ENCODE peak calls at places on chromosomes 11 and 22, in nine cellular contexts. One of them, this sample, is unnamed.

GRCh38 chr22:33919591-33920501 is at the start of gene LARGE1:
- DNase-seq in cardiac muscle cell: peak
- DNase-seq in CD8-positive, alpha-beta T cell: peak
- DNase-seq in right cardiac atrium: peak
- DNase-seq in body of pancreas: peak
- DNase-seq in uterus: peak
- DNase-seq in transverse colon: peak
- DNase-seq in colonic mucosa: peak
- DNase-seq in AG04450: no peak
- DNase-seq in this sample: no peak

GRCh38 chr11:92702771-92703170 is 266.7 kb upstream of the MTNR1B start:
- DNase-seq in transverse colon: no peak
- DNase-seq in cardiac muscle cell: no peak
- DNase-seq in colonic mucosa: no peak
- DNase-seq in body of pancreas: no peak
- DNase-seq in right cardiac atrium: no peak
- DNase-seq in uterus: no peak
- DNase-seq in CD8-positive, alpha-beta T cell: no peak
- DNase-seq in AG04450: no peak
- DNase-seq in this sample: peak

GRCh38 chr11:63508009-63508408 is 2.1 kb downstream of the LGALS12 start:
- DNase-seq in CD8-positive, alpha-beta T cell: no peak
- DNase-seq in body of pancreas: peak
- DNase-seq in right cardiac atrium: peak
- DNase-seq in colonic mucosa: peak
- DNase-seq in transverse colon: no peak
- DNase-seq in cardiac muscle cell: peak
- DNase-seq in uterus: no peak
- DNase-seq in AG04450: no peak
- DNase-seq in this sample: no peak

GRCh38 chr11:121055076-121055475 is 31.2 kb downstream of the TBCEL start:
- DNase-seq in cardiac muscle cell: no peak
- DNase-seq in CD8-positive, alpha-beta T cell: no peak
- DNase-seq in right cardiac atrium: no peak
- DNase-seq in colonic mucosa: no peak
- DNase-seq in AG04450: no peak
- DNase-seq in transverse colon: no peak
- DNase-seq in uterus: no peak
- DNase-seq in body of pancreas: no peak
- DNase-seq in this sample: no peak

GRCh38 chr11:125110996-125111340 is 458 bp downstream of the TMEM218 start:
- DNase-seq in right cardiac atrium: no peak
- DNase-seq in AG04450: no peak
- DNase-seq in uterus: no peak
- DNase-seq in CD8-positive, alpha-beta T cell: no peak
- DNase-seq in cardiac muscle cell: peak
- DNase-seq in colonic mucosa: no peak
- DNase-seq in transverse colon: peak
- DNase-seq in body of pancreas: no peak
- DNase-seq in this sample: no peak

GRCh38 chr11:62124186-62125113 is 639 bp downstream of the INCENP start:
- DNase-seq in right cardiac atrium: peak
- DNase-seq in colonic mucosa: peak
- DNase-seq in transverse colon: peak
- DNase-seq in AG04450: no peak
- DNase-seq in uterus: no peak
- DNase-seq in cardiac muscle cell: peak
- DNase-seq in CD8-positive, alpha-beta T cell: no peak
- DNase-seq in body of pancreas: peak
- DNase-seq in this sample: peak

GRCh38 chr11:12717851-12718291 is 43.6 kb downstream of the TEAD1 start:
- DNase-seq in transverse colon: no peak
- DNase-seq in colonic mucosa: no peak
- DNase-seq in body of pancreas: no peak
- DNase-seq in cardiac muscle cell: no peak
- DNase-seq in right cardiac atrium: no peak
- DNase-seq in AG04450: no peak
- DNase-seq in uterus: no peak
- DNase-seq in CD8-positive, alpha-beta T cell: peak
- DNase-seq in this sample: no peak

GRCh38 chr22:35752833-35753189 is 35.1 kb downstream of the APOL5 start:
- DNase-seq in CD8-positive, alpha-beta T cell: no peak
- DNase-seq in colonic mucosa: no peak
- DNase-seq in transverse colon: no peak
- DNase-seq in right cardiac atrium: no peak
- DNase-seq in AG04450: no peak
- DNase-seq in uterus: no peak
- DNase-seq in body of pancreas: no peak
- DNase-seq in cardiac muscle cell: no peak
- DNase-seq in this sample: no peak

GRCh38 chr11:11446562-11446961 is 93.5 kb upstream of the CSNK2A3 start:
- DNase-seq in right cardiac atrium: no peak
- DNase-seq in uterus: no peak
- DNase-seq in CD8-positive, alpha-beta T cell: no peak
- DNase-seq in cardiac muscle cell: no peak
- DNase-seq in transverse colon: no peak
- DNase-seq in AG04450: no peak
- DNase-seq in body of pancreas: no peak
- DNase-seq in colonic mucosa: no peak
- DNase-seq in this sample: no peak

DNA sequence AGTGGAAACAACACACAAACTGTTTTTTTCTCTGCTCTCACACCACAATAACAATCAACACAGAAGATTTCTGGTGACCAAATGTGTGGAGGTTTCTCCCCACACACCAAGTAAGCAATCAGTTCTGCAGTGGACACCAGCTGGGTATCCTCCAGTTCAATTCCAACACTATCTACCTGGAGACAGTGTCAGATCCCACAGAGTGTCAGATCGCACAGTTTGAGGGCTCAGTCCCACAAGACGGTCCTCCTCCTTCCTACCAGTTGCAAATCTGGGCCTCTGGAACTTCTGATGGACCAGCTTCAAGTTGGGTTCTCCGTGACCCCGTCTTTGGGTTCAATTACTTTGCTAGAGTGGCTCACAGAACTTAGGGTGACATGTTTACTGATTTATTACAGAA is 9.0 kb downstream of the SWAP70 start:
- DNase-seq in transverse colon: no peak
- DNase-seq in CD8-positive, alpha-beta T cell: no peak
- DNase-seq in colonic mucosa: no peak
- DNase-seq in body of pancreas: no peak
- DNase-seq in AG04450: no peak
- DNase-seq in right cardiac atrium: no peak
- DNase-seq in cardiac muscle cell: no peak
- DNase-seq in uterus: no peak
- DNase-seq in this sample: no peak
- H3K27ac ChIP-seq in transverse colon: no peak
- H3K27ac ChIP-seq in CD8-positive, alpha-beta T cell: no peak
- H3K27ac ChIP-seq in colonic mucosa: no peak
- H3K27ac ChIP-seq in body of pancreas: no peak
- H3K27ac ChIP-seq in AG04450: no peak
- H3K27ac ChIP-seq in right cardiac atrium: no peak
- H3K27ac ChIP-seq in cardiac muscle cell: no peak
- H3K27ac ChIP-seq in uterus: no peak
- H3K27ac ChIP-seq in this sample: no peak

GRCh38 chr11:71207996-71208774 is 44.2 kb downstream of the SHANK2 start:
- DNase-seq in right cardiac atrium: no peak
- DNase-seq in cardiac muscle cell: no peak
- DNase-seq in colonic mucosa: no peak
- DNase-seq in AG04450: no peak
- DNase-seq in body of pancreas: no peak
- DNase-seq in transverse colon: no peak
- DNase-seq in uterus: no peak
- DNase-seq in CD8-positive, alpha-beta T cell: no peak
- DNase-seq in this sample: no peak
- H3K27ac ChIP-seq in right cardiac atrium: no peak
- H3K27ac ChIP-seq in cardiac muscle cell: no peak
- H3K27ac ChIP-seq in colonic mucosa: no peak
- H3K27ac ChIP-seq in AG04450: no peak
- H3K27ac ChIP-seq in body of pancreas: peak
- H3K27ac ChIP-seq in transverse colon: no peak
- H3K27ac ChIP-seq in uterus: no peak
- H3K27ac ChIP-seq in CD8-positive, alpha-beta T cell: no peak
- H3K27ac ChIP-seq in this sample: no peak

GRCh38 chr11:118002541-118003019 is 16.4 kb downstream of the IL10RA start:
- DNase-seq in AG04450: no peak
- DNase-seq in body of pancreas: peak
- DNase-seq in transverse colon: peak
- DNase-seq in right cardiac atrium: peak
- DNase-seq in colonic mucosa: peak
- DNase-seq in uterus: peak
- DNase-seq in CD8-positive, alpha-beta T cell: no peak
- DNase-seq in cardiac muscle cell: no peak
- DNase-seq in this sample: no peak
- H3K27ac ChIP-seq in AG04450: no peak
- H3K27ac ChIP-seq in body of pancreas: no peak
- H3K27ac ChIP-seq in transverse colon: peak
- H3K27ac ChIP-seq in right cardiac atrium: no peak
- H3K27ac ChIP-seq in colonic mucosa: peak
- H3K27ac ChIP-seq in uterus: peak
- H3K27ac ChIP-seq in CD8-positive, alpha-beta T cell: peak
- H3K27ac ChIP-seq in cardiac muscle cell: no peak
- H3K27ac ChIP-seq in this sample: no peak

DNA sequence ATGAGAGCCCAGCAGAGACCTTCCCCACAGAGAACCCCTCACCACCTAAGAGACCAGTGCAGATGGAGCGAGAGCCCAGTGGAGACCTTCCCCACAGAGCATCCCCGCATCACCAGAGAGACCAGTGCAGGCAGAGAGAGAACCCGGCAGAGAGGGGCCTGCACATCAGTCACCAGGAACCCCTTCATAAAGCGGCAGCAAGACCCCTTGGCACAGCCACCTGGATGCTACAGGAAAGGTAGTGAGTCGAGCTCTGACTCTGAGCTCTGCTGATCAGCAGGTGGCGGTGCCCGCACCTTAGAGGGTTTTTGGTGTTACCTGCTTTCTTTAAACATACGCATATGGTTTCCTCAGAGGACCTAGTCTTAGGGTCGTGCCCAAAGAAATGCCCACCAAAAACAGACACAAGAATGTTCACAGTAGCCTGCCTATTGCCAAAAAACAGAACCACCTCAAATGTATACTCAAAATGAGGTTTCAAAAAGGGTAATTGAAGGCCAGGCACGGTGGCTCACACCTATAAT is 678.7 kb downstream of the BRD1 start:
- DNase-seq in right cardiac atrium: no peak
- DNase-seq in CD8-positive, alpha-beta T cell: no peak
- DNase-seq in cardiac muscle cell: no peak
- DNase-seq in colonic mucosa: no peak
- DNase-seq in transverse colon: no peak
- DNase-seq in AG04450: no peak
- DNase-seq in body of pancreas: no peak
- DNase-seq in uterus: no peak
- DNase-seq in this sample: no peak
- H3K27ac ChIP-seq in right cardiac atrium: no peak
- H3K27ac ChIP-seq in CD8-positive, alpha-beta T cell: no peak
- H3K27ac ChIP-seq in cardiac muscle cell: no peak
- H3K27ac ChIP-seq in colonic mucosa: no peak
- H3K27ac ChIP-seq in transverse colon: no peak
- H3K27ac ChIP-seq in AG04450: no peak
- H3K27ac ChIP-seq in body of pancreas: no peak
- H3K27ac ChIP-seq in uterus: no peak
- H3K27ac ChIP-seq in this sample: no peak

GRCh38 chr22:40289991-40290459 is 56.3 kb upstream of the ADSL start:
- DNase-seq in uterus: no peak
- DNase-seq in CD8-positive, alpha-beta T cell: peak
- DNase-seq in colonic mucosa: no peak
- DNase-seq in right cardiac atrium: peak
- DNase-seq in transverse colon: peak
- DNase-seq in body of pancreas: no peak
- DNase-seq in cardiac muscle cell: no peak
- DNase-seq in AG04450: no peak
- DNase-seq in this sample: no peak
- H3K27ac ChIP-seq in uterus: no peak
- H3K27ac ChIP-seq in CD8-positive, alpha-beta T cell: peak
- H3K27ac ChIP-seq in colonic mucosa: peak
- H3K27ac ChIP-seq in right cardiac atrium: no peak
- H3K27ac ChIP-seq in transverse colon: peak
- H3K27ac ChIP-seq in body of pancreas: no peak
- H3K27ac ChIP-seq in cardiac muscle cell: no peak
- H3K27ac ChIP-seq in AG04450: no peak
- H3K27ac ChIP-seq in this sample: no peak

GRCh38 chr11:130908061-130908460 is 8.2 kb downstream of the SNX19 start:
- DNase-seq in uterus: no peak
- DNase-seq in CD8-positive, alpha-beta T cell: no peak
- DNase-seq in cardiac muscle cell: no peak
- DNase-seq in AG04450: no peak
- DNase-seq in colonic mucosa: no peak
- DNase-seq in transverse colon: no peak
- DNase-seq in right cardiac atrium: no peak
- DNase-seq in body of pancreas: no peak
- DNase-seq in this sample: no peak

GRCh38 chr11:130911306-130911705 is 5.0 kb downstream of the SNX19 start:
- DNase-seq in right cardiac atrium: no peak
- DNase-seq in transverse colon: no peak
- DNase-seq in body of pancreas: no peak
- DNase-seq in colonic mucosa: no peak
- DNase-seq in uterus: no peak
- DNase-seq in cardiac muscle cell: no peak
- DNase-seq in AG04450: no peak
- DNase-seq in CD8-positive, alpha-beta T cell: no peak
- DNase-seq in this sample: no peak

GRCh38 chr11:130907229-130907628 is 9.1 kb downstream of the SNX19 start:
- DNase-seq in transverse colon: no peak
- DNase-seq in CD8-positive, alpha-beta T cell: no peak
- DNase-seq in body of pancreas: no peak
- DNase-seq in uterus: no peak
- DNase-seq in colonic mucosa: no peak
- DNase-seq in cardiac muscle cell: no peak
- DNase-seq in right cardiac atrium: no peak
- DNase-seq in AG04450: no peak
- DNase-seq in this sample: no peak

GRCh38 chr11:130908770-130909625 is 7.3 kb downstream of the SNX19 start:
- DNase-seq in body of pancreas: no peak
- DNase-seq in AG04450: peak
- DNase-seq in colonic mucosa: no peak
- DNase-seq in transverse colon: no peak
- DNase-seq in cardiac muscle cell: no peak
- DNase-seq in CD8-positive, alpha-beta T cell: no peak
- DNase-seq in uterus: no peak
- DNase-seq in right cardiac atrium: no peak
- DNase-seq in this sample: no peak

DNA sequence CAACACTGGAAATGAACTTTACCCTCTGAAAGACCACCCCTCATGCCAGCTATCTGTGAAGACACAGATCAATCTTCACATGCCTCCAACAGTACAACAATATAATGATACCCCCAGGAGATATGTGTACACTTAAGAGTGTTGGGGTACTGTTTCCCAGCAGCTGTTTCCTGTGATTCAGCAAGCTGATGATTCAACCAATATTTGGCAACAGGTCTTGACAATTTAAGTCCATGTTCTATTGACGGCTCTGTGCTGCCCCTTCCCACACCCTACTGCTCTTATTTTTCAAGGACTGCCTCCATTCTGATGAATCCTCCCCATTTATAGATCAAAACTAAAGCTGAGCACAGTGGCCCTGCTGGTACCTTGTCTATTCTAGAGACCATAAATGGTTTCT is 6.6 kb downstream of the SNX19 start:
- DNase-seq in CD8-positive, alpha-beta T cell: no peak
- DNase-seq in uterus: no peak
- DNase-seq in cardiac muscle cell: no peak
- DNase-seq in transverse colon: no peak
- DNase-seq in colonic mucosa: no peak
- DNase-seq in right cardiac atrium: no peak
- DNase-seq in AG04450: peak
- DNase-seq in body of pancreas: no peak
- DNase-seq in this sample: no peak
- H3K27ac ChIP-seq in CD8-positive, alpha-beta T cell: no peak
- H3K27ac ChIP-seq in uterus: no peak
- H3K27ac ChIP-seq in cardiac muscle cell: no peak
- H3K27ac ChIP-seq in transverse colon: peak
- H3K27ac ChIP-seq in colonic mucosa: no peak
- H3K27ac ChIP-seq in right cardiac atrium: no peak
- H3K27ac ChIP-seq in AG04450: peak
- H3K27ac ChIP-seq in body of pancreas: no peak
- H3K27ac ChIP-seq in this sample: peak

This sample was measured in epithelial cell of prostate.